ENCODE peak calls at places on chromosomes 11 and 22, in seven cellular contexts. A is non-pigmented ciliary epithelial cell; L is KBM-7; O is NCI-H1930; N is stimulated activated CD4-positive, alpha-beta T cell treated with anti-CD3 and anti-CD28 coated beads, Interleukin-1b, Interleukin-23, amount 100 ng/mL, for 1 hour; B is Calu3; U is heart right ventricle. W is an unnamed sample.

GRCh38 chr22:23684561-23685031 is 6.2 kb upstream of the RGL4 start:
- DNase-seq in N (no peak), B (no peak), U (no peak), O (no peak), L (no peak), A (no peak), W (no peak)

GRCh38 chr11:85736121-85736520 is 50.1 kb upstream of the CCDC89 start:
- DNase-seq in L (no peak), B (no peak), A (no peak), N (no peak), U (no peak), O (no peak), W (no peak)

GRCh38 chr11:133228406-133229330 is 303.6 kb downstream of the OPCML start:
- DNase-seq in A (no peak), U (no peak), L (no peak), B (no peak), O (peak; percentile 19), N (no peak), W (no peak)

GRCh38 chr11:59200421-59200746 is 12.3 kb downstream of the MPEG1 start:
- DNase-seq in L (no peak), U (no peak), O (no peak), A (no peak), N (no peak), B (no peak), W (no peak)

GRCh38 chr11:67286621-67287333 is 2.3 kb upstream of the ANKRD13D start:
- DNase-seq in U (no peak), O (no peak), B (no peak), N (no peak), L (no peak), A (no peak), W (no peak)

GRCh38 chr11:66316849-66317251 is at the start of gene CD248:
- DNase-seq in O (no peak), U (peak; percentile 85), L (no peak), N (no peak), A (no peak), B (no peak), W (no peak)

GRCh38 chr11:18088371-18088770 is 17.5 kb downstream of the SAAL1 start:
- DNase-seq in L (no peak), O (no peak), N (no peak), U (no peak), A (no peak), B (no peak), W (no peak)

GRCh38 chr11:12542186-12542935 is 131.9 kb upstream of the TEAD1 start:
- DNase-seq in L (no peak), N (no peak), A (no peak), B (no peak), U (no peak), O (no peak), W (no peak)

GRCh38 chr11:94151903-94152677 is 23.4 kb downstream of the PANX1 start:
- DNase-seq in N (no peak), L (no peak), A (no peak), U (peak; percentile 40), O (no peak), B (peak; percentile 50), W (no peak)

GRCh38 chr11:76627541-76628082 is 42.9 kb downstream of the LRRC32 start:
- DNase-seq in L (no peak), A (no peak), O (no peak), B (no peak), N (no peak), U (no peak), W (no peak)

GRCh38 chr11:59501931-59502330 is 1.4 kb upstream of the OR4D11 start:
- DNase-seq in N (no peak), U (no peak), O (no peak), L (no peak), B (no peak), A (no peak), W (no peak)

GRCh38 chr11:29272019-29272654 is 744.7 kb downstream of the KCNA4 start:
- DNase-seq in N (no peak), B (peak; percentile 17), A (no peak), O (no peak), L (no peak), U (no peak), W (no peak)

GRCh38 chr11:70381872-70382842 is 16.2 kb upstream of the CTTN start:
- DNase-seq in O (no peak), A (peak; percentile 51), B (no peak), N (no peak), U (no peak), L (no peak), W (no peak)

GRCh38 chr22:21964234-21964633 is 11.6 kb upstream of the PPM1F start:
- DNase-seq in U (no peak), N (no peak), O (no peak), L (no peak), B (no peak), A (no peak), W (no peak)

GRCh38 chr11:44866301-44866700 is 84.4 kb downstream of the TP53I11 start:
- DNase-seq in U (no peak), B (no peak), A (no peak), N (no peak), L (no peak), O (no peak), W (no peak)

GRCh38 chr22:48976556-48977535 is 850.8 kb downstream of the BRD1 start:
- DNase-seq in L (no peak), U (no peak), O (no peak), B (no peak), N (no peak), A (no peak), W (no peak)

W was measured in NCI-H1436 treated with DMSO at 0.1 percent for 48 hours.